ENCODE peak calls at places on chromosomes 3 and 15, in ten cellular contexts. Z is spleen; M is GM23338; I is lower lobe of right lung; J is neural progenitor cell; E is CD8-positive, alpha-beta T cell; K is A673; W is small intestine; T is body of pancreas; C is foreskin keratinocyte. O is an unnamed sample.

GRCh38 chr3:161043343-161044035 is 61.7 kb downstream of the B3GALNT1 start:
- DNase-seq in M (no peak), E (no peak), T (no peak), C (no peak), K (no peak), W (no peak), J (no peak), I (no peak), Z (no peak), O (no peak)

GRCh38 chr3:123339302-123339701 is 109.6 kb downstream of the ADCY5 start:
- DNase-seq in K (no peak), E (no peak), T (no peak), I (no peak), C (no peak), J (no peak), M (no peak), Z (peak; percentile 34), W (no peak), O (no peak)

GRCh38 chr15:75785771-75786563 is 57.3 kb upstream of the UBE2Q2 start:
- DNase-seq in T (no peak), C (no peak), W (no peak), E (peak; percentile 40), I (no peak), Z (no peak), K (peak; percentile 72), M (peak; percentile 75), J (peak; percentile 81), O (no peak)

GRCh38 chr15:31390029-31390428 is 63.4 kb downstream of the KLF13 start:
- DNase-seq in I (no peak), Z (no peak), K (no peak), M (no peak), W (no peak), C (no peak), T (no peak), E (peak; percentile 35), J (no peak), O (peak; percentile 49)

GRCh38 chr15:40307421-40308165 is at the start of gene PLCB2:
- DNase-seq in W (peak; percentile 34), T (no peak), C (no peak), J (no peak), K (no peak), E (peak; percentile 86), M (peak; percentile 68), Z (peak; percentile 94), I (peak; percentile 76), O (no peak)

GRCh38 chr3:187082976-187083375 is 56.3 kb downstream of the RPL39L start:
- DNase-seq in I (no peak), M (no peak), K (no peak), T (no peak), W (no peak), J (no peak), Z (no peak), E (no peak), C (no peak), O (no peak)

GRCh38 chr3:72004749-72005292 is 219.9 kb upstream of the PROK2 start:
- DNase-seq in T (no peak), J (no peak), M (no peak), E (no peak), I (no peak), Z (no peak), W (peak; percentile 72), K (no peak), C (peak; percentile 71), O (no peak)

GRCh38 chr3:48403533-48404439 is 26.1 kb downstream of the PLXNB1 start:
- DNase-seq in M (no peak), Z (peak; percentile 77), K (no peak), J (no peak), C (no peak), T (peak; percentile 11), I (peak; percentile 36), E (peak; percentile 31), W (no peak), O (peak; percentile 57)

GRCh38 chr3:38580450-38581382 is 68.8 kb downstream of the SCN5A start:
- DNase-seq in C (no peak), K (no peak), W (no peak), E (peak; percentile 38), T (no peak), I (peak; percentile 29), J (no peak), Z (peak; percentile 57), M (no peak), O (peak; percentile 54)

GRCh38 chr3:5010706-5011554 is 31.7 kb downstream of the BHLHE40 start:
- DNase-seq in J (no peak), I (no peak), C (no peak), W (peak; percentile 66), M (no peak), Z (peak; percentile 69), T (no peak), E (no peak), K (no peak), O (no peak)

GRCh38 chr15:57054351-57054750 is 135.9 kb downstream of the TCF12 start:
- DNase-seq in Z (no peak), K (peak; percentile 44), C (no peak), E (no peak), I (no peak), W (peak; percentile 22), T (no peak), J (no peak), M (no peak), O (no peak)

GRCh38 chr15:42612367-42612912 is 37.0 kb downstream of the STARD9 start:
- DNase-seq in Z (no peak), J (no peak), T (no peak), W (no peak), C (no peak), I (no peak), E (no peak), K (no peak), M (no peak), O (no peak)

GRCh38 chr15:42605281-42605744 is 29.9 kb downstream of the STARD9 start:
- DNase-seq in E (no peak), W (peak; percentile 24), I (no peak), K (peak; percentile 61), C (no peak), Z (no peak), M (no peak), T (no peak), J (no peak), O (no peak)

GRCh38 chr15:42608110-42608531 is 32.7 kb downstream of the STARD9 start:
- DNase-seq in C (no peak), K (peak; percentile 66), M (no peak), Z (peak; percentile 77), I (peak; percentile 56), T (no peak), J (no peak), W (peak; percentile 9), E (peak; percentile 66), O (no peak)

GRCh38 chr15:42611532-42611931 is 36.1 kb downstream of the STARD9 start:
- DNase-seq in K (no peak), W (no peak), I (no peak), M (no peak), J (no peak), E (no peak), Z (no peak), C (no peak), T (no peak), O (no peak)

DNA sequence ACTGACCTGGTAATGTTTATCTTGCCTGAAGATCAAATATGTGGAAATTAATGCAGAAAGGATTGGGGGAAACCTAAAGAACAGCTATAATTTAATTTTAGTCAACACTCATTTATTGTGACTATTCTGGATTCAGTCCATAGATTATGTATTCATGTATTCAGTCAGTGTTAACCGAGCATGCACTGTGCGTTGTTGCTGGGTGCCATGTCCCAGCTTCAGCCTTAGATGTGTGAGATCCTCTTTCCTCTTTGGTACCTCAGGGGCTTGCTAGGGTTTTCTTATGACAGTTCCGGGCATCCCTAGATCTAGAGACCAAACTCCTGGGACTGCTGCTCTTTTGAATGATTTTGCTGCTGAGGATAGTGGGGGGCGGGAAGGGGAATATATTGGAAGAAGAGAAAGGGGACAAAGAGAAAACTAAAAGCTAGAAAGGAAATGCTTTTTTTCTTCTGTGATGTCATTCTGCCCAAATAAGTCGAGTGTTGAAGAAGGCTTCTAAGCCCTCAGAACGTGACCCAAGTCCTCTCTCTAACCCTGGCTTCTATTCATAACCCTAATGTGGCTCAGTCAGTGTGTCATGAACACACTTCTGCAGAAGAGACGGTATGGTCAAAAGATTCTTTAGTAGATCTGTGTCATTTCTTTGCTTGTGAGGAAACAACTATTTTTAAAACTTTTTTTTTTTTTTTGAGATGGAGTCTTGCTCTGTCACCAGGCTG is 33.5 kb downstream of the STARD9 start:
- DNase-seq in W (no peak), I (no peak), T (no peak), Z (no peak), J (no peak), C (no peak), K (peak; percentile 68), M (no peak), E (no peak), O (no peak)
- H3K4me1 ChIP-seq in W (peaks cover 3% of the 10 kb centered on the region), I (peaks cover 65% of the 10 kb centered on the region), T (peaks cover 7% of the 10 kb centered on the region), Z (peaks cover 40% of the 10 kb centered on the region), J (no peaks in the 10 kb centered on the region), C (peaks cover 6% of the 10 kb centered on the region), K (peaks cover 39% of the 10 kb centered on the region), M (no peaks in the 10 kb centered on the region), E (peaks cover 43% of the 10 kb centered on the region), O (no peaks in the 10 kb centered on the region)

GRCh38 chr15:63046927-63047760 is 4.6 kb downstream of the TPM1 start:
- DNase-seq in E (no peak), J (peak; percentile 50), M (peak; percentile 69), K (no peak), C (no peak), I (no peak), W (no peak), Z (no peak), T (no peak), O (no peak)
- H3K27ac ChIP-seq in E (no peak overlapping the region), J (peak overlapping the region; percentile 99), M (peak overlapping the region; percentile 78), K (no peak overlapping the region), C (no peak overlapping the region), I (peak overlapping the region; percentile 92), W (peak overlapping the region; percentile 96), Z (peak overlapping the region; percentile 85), T (peak overlapping the region; percentile 93), O (peak overlapping the region; percentile 97)

DNA sequence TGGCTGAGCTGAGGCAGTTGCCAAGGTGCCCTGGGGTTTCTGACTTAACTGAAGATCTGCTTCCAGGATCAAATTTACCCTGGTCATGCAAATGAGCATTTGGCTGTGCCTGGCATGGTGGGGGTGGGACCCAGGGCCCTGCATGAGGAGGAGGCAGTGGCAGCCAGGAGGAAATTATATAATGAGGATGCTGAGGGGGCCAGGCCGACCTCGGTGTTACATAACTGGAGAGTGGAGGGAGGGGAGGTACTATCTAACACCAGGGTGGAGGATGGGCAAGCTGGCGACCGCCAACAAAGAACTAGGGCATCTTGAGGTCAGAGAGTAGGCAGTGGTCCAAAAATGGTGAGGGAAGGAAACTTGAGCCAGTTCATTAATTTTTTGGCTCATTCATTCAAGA is 16.4 kb downstream of the PLEKHO2 start:
- DNase-seq in W (no peak), I (no peak), Z (no peak), T (no peak), E (no peak), M (no peak), J (no peak), K (no peak), C (no peak), O (no peak)
- H3K4me1 ChIP-seq in W (peaks cover 13% of the 10 kb centered on the region), I (peaks cover 82% of the 10 kb centered on the region), Z (peaks cover 93% of the 10 kb centered on the region), T (peaks cover 17% of the 10 kb centered on the region), E (peaks cover 31% of the 10 kb centered on the region), M (peaks cover 32% of the 10 kb centered on the region), J (peaks cover 47% of the 10 kb centered on the region), K (peaks cover 7% of the 10 kb centered on the region), C (peaks cover 18% of the 10 kb centered on the region), O (peaks cover 54% of the 10 kb centered on the region)

DNA sequence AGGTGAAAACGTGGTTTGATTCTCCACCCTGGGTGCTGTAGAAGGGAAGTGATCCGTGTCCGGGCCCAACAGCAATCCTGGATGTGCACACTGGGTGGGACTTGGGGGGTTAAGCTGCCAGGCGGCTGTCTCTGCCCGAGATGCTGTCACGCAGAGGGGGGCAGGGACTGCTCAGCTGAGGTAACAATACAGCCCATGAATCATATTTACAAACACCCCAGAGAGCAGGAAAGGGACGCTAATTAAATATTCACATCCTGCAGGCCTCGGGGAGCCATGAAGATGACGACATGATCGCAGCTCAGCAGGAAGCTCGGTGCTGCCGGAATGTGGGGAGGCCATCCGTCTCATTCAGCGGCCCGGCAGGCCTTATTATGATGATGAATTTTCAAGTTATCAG is 17.9 kb upstream of the CRABP1 start:
- DNase-seq in M (peak; percentile 59), E (no peak), C (no peak), W (no peak), K (peak; percentile 96), J (no peak), Z (peak; percentile 64), T (no peak), I (peak; percentile 40), O (no peak)
- H3K27ac ChIP-seq in M (no peak overlapping the region), E (no peak overlapping the region), C (no peak overlapping the region), W (no peak overlapping the region), K (peak overlapping the region; percentile 59), J (no peak overlapping the region), Z (peak overlapping the region; percentile 56), T (no peak overlapping the region), I (peak overlapping the region; percentile 58), O (no peak overlapping the region)

O was measured in right atrium auricular region.